ENCODE peak calls at places on chromosomes 1 and 21, in four cellular contexts. M, O, Z and G are unnamed samples.

GRCh38 chr1:151828931-151829330 is 2.7 kb downstream of the RORC start:
- DNase-seq in O (no peak), M (no peak), Z (no peak), G (peak)

GRCh38 chr1:166884040-166884642 is 8.1 kb upstream of the TADA1 start:
- DNase-seq in Z (no peak), M (no peak), O (peak), G (peak)

GRCh38 chr1:227796359-227796915 is 19.0 kb upstream of the PRSS38 start:
- DNase-seq in Z (no peak), O (no peak), M (no peak), G (no peak)

GRCh38 chr1:159056069-159056698 is 20.4 kb downstream of the AIM2 start:
- DNase-seq in M (no peak), O (peak), Z (no peak), G (no peak)

GRCh38 chr1:221392453-221392852 is 349.4 kb downstream of the DUSP10 start:
- DNase-seq in Z (no peak), O (no peak), M (no peak), G (no peak)

GRCh38 chr1:79193211-79194079 is 186.9 kb upstream of the ADGRL4 start:
- DNase-seq in Z (no peak), M (peak), O (peak), G (no peak)

GRCh38 chr1:23555225-23555801 is 4.0 kb downstream of the ID3 start:
- DNase-seq in Z (no peak), O (no peak), M (no peak), G (no peak)

GRCh38 chr1:240739754-240740153 is 127.8 kb upstream of the GREM2 start:
- DNase-seq in M (no peak), Z (no peak), O (no peak), G (no peak)

GRCh38 chr1:157878059-157878458 is 36.5 kb upstream of the CD5L start:
- DNase-seq in Z (peak), O (no peak), M (peak), G (no peak)

GRCh38 chr21:42547001-42547905 is 33.6 kb downstream of the SLC37A1 start:
- DNase-seq in Z (no peak), O (no peak), M (no peak), G (peak)

GRCh38 chr1:162069334-162070093 is at the start of gene NOS1AP:
- DNase-seq in Z (peak), M (peak), O (peak), G (peak)

GRCh38 chr1:162072770-162073169 is 3.3 kb downstream of the NOS1AP start:
- DNase-seq in M (no peak), Z (no peak), O (no peak), G (no peak)

GRCh38 chr1:162070825-162071224 is 1.3 kb downstream of the NOS1AP start:
- DNase-seq in M (no peak), O (peak), Z (no peak), G (no peak)

GRCh38 chr1:162074548-162074947 is 5.1 kb downstream of the NOS1AP start:
- DNase-seq in O (no peak), Z (peak), M (peak), G (no peak)

DNA sequence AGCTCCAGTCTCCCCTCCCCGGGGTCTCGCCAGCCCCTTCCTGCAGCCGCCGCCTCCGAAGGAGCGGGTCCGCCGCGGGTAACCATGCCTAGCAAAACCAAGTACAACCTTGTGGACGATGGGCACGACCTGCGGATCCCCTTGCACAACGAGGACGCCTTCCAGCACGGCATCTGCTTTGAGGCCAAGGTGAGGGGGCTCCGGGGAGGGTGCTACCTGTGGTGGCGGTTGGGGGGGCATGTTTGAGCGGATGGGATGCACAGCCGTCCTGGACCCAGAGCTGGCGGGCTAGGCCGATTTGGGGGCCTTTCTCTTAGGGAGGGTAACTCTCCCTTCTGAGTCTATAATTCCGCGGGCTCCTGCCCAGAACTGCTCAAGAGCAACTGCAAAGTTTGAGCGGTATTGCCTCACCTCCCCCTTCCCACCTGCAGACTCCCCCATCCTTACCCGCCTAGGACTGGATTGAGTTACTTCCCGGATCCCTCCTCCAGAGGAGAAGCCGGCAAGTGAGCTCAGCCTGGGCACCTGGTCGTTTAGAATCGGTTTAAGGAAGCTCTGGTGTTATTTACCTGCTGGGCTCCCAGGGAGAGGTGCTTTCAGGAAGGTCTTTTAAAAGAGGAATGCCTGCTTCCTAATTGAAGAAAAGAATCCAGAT is 730 bp downstream of the NOS1AP start:
- DNase-seq in Z (no peak), M (no peak), O (no peak), G (no peak)
- TF ChIP-seq FOSL1 in Z (no peak), M (no peak), O (no peak), G (no peak)

DNA sequence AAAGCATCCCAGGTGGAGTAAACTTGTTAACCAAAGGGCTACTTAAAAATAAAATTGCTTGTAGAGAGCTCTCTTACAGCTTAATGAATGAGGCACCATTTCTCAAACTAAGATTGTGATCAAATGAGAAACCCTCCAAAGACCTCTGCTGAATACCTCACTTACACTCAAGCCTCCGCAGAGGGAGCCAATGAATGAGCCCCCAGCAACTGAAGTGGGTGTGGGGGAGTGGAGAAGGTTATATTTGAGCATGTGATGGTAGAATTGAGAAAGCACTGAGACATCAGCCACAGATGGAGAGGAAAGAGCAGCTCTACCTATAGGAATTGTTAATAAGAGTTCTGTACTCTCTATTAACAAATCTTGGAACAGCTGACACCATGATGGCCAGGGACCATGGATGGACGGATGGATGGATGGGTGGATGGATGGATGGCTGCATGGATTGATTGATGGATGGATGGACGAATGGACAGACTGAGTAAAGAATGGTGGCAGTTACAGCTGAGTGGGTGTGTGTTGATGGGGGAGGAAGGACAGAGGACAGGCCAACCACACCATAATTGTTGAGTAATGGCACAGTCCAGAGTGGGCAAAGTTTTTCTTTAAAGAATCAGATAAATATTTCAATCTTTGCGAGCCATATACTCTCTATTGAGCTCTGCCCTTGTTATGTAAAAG is 20.3 kb upstream of the TIAM1 start:
- DNase-seq in M (no peak), Z (no peak), O (no peak), G (no peak)
- TF ChIP-seq FOSL1 in M (no peak), Z (no peak), O (no peak), G (no peak)

DNA sequence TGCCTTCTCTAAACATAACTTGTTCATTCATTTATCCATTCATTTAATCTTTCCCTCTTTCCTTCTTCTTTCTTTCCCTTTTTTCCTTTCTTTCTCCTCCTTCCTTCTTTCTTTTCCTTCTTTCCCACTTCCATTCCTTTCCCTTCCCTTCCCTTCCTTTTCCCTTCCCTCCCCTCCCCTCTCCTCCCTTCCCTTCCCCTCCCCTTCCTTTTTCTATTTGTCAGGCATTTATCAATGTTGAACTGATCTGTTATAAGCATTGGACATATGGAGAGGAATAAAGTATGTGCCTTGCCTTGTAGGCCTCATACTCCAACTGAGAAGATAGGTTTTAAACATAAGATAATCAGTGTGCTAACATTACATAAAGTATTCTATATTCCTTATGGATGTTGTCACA is 23.7 kb upstream of the ATP6V1G3 start:
- DNase-seq in O (no peak), Z (no peak), M (no peak), G (no peak)
- TF ChIP-seq FOSL1 in O (no peak), Z (no peak), M (no peak), G (no peak)

GRCh38 chr1:214281902-214282695 is 1.1 kb downstream of the SMYD2 start:
- DNase-seq in Z (peak), M (peak), O (no peak), G (peak)
- TF ChIP-seq FOSL1 in Z (no peak), M (no peak), O (no peak), G (no peak)

GRCh38 chr1:36365310-36365895 is 20.3 kb downstream of the STK40 start:
- DNase-seq in O (no peak), Z (no peak), M (no peak), G (no peak)
- TF ChIP-seq FOSL1 in O (no peak), Z (no peak), M (no peak), G (no peak)